ENCODE peak calls at places on chromosomes 4 and X, in four cellular contexts. One of them, this sample, is unnamed.

GRCh38 chrX:70117738-70118137 is 15.5 kb upstream of the IGBP1 start:
- DNase-seq in neuronal stem cell: no peak
- DNase-seq in H1: no peak
- DNase-seq in mesenchymal stem cell: no peak
- DNase-seq in this sample: no peak

GRCh38 chr4:183905593-183906485 is 732 bp downstream of the STOX2 start:
- DNase-seq in H1: peak; percentile 87
- DNase-seq in neuronal stem cell: peak; percentile 67
- DNase-seq in mesenchymal stem cell: peak; percentile 56
- DNase-seq in this sample: peak; percentile 7

GRCh38 chrX:1165535-1166196 is 46.8 kb downstream of the CRLF2 start:
- DNase-seq in mesenchymal stem cell: peak; percentile 50
- DNase-seq in neuronal stem cell: no peak
- DNase-seq in H1: peak; percentile 47
- DNase-seq in this sample: peak; percentile 65

GRCh38 chrX:151476597-151476996 is 79.6 kb downstream of the VMA21 start:
- DNase-seq in neuronal stem cell: no peak
- DNase-seq in mesenchymal stem cell: no peak
- DNase-seq in H1: no peak
- DNase-seq in this sample: no peak

GRCh38 chrX:68710870-68711576 is 63.6 kb downstream of the STARD8 start:
- DNase-seq in H1: peak; percentile 56
- DNase-seq in neuronal stem cell: no peak
- DNase-seq in mesenchymal stem cell: peak; percentile 37
- DNase-seq in this sample: peak; percentile 33

GRCh38 chr4:84535901-84536300 is 36.8 kb upstream of the NKX6-1 start:
- DNase-seq in neuronal stem cell: no peak
- DNase-seq in mesenchymal stem cell: no peak
- DNase-seq in H1: no peak
- DNase-seq in this sample: peak; percentile 62

GRCh38 chr4:175671491-175671934 is 140.6 kb downstream of the GPM6A start:
- DNase-seq in H1: peak; percentile 58
- DNase-seq in neuronal stem cell: peak; percentile 20
- DNase-seq in mesenchymal stem cell: no peak
- DNase-seq in this sample: no peak

GRCh38 chrX:51608071-51608470 is 10.6 kb downstream of the CENPVL3 start:
- DNase-seq in mesenchymal stem cell: peak; percentile 41
- DNase-seq in neuronal stem cell: no peak
- DNase-seq in H1: no peak
- DNase-seq in this sample: no peak

GRCh38 chr4:55907469-55907868 is 41.3 kb upstream of the CEP135 start:
- DNase-seq in neuronal stem cell: no peak
- DNase-seq in H1: no peak
- DNase-seq in mesenchymal stem cell: no peak
- DNase-seq in this sample: no peak

GRCh38 chrX:106931831-106932491 is 11.8 kb downstream of the CLDN2 start:
- DNase-seq in mesenchymal stem cell: peak; percentile 58
- DNase-seq in neuronal stem cell: no peak
- DNase-seq in H1: no peak
- DNase-seq in this sample: peak; percentile 31

GRCh38 chrX:40938418-40938817 is 146.8 kb upstream of the USP9X start:
- DNase-seq in neuronal stem cell: no peak
- DNase-seq in H1: no peak
- DNase-seq in mesenchymal stem cell: peak; percentile 16
- DNase-seq in this sample: no peak

GRCh38 chr4:47071863-47072441 is 40.6 kb downstream of the GABRB1 start:
- DNase-seq in neuronal stem cell: no peak
- DNase-seq in mesenchymal stem cell: peak; percentile 80
- DNase-seq in H1: no peak
- DNase-seq in this sample: no peak

GRCh38 chr4:138087181-138087714 is 154.9 kb downstream of the SLC7A11 start:
- DNase-seq in neuronal stem cell: no peak
- DNase-seq in mesenchymal stem cell: no peak
- DNase-seq in H1: no peak
- DNase-seq in this sample: no peak

GRCh38 chr4:74394476-74395136 is 29.7 kb downstream of the EREG start:
- DNase-seq in neuronal stem cell: no peak
- DNase-seq in H1: no peak
- DNase-seq in mesenchymal stem cell: peak; percentile 82
- DNase-seq in this sample: no peak

GRCh38 chrX:275967-276587 is 5.1 kb upstream of the PLCXD1 start:
- DNase-seq in mesenchymal stem cell: peak; percentile 70
- DNase-seq in neuronal stem cell: peak; percentile 56
- DNase-seq in H1: peak; percentile 87
- DNase-seq in this sample: peak; percentile 88

GRCh38 chrX:119604778-119605177 is 1.4 kb downstream of the NKRF start:
- DNase-seq in H1: no peak
- DNase-seq in neuronal stem cell: no peak
- DNase-seq in mesenchymal stem cell: no peak
- DNase-seq in this sample: no peak

GRCh38 chr4:131644619-131645018 is 1504.5 kb upstream of the PCDH10 start:
- DNase-seq in neuronal stem cell: peak; percentile 6
- DNase-seq in mesenchymal stem cell: peak; percentile 50
- DNase-seq in H1: peak; percentile 49
- DNase-seq in this sample: no peak

GRCh38 chrX:72146527-72146926 is 14.8 kb upstream of the RTL5 start:
- DNase-seq in H1: no peak
- DNase-seq in neuronal stem cell: no peak
- DNase-seq in mesenchymal stem cell: no peak
- DNase-seq in this sample: no peak

GRCh38 chrX:97397371-97397770 is 513.7 kb downstream of the RPA4 start:
- DNase-seq in H1: no peak
- DNase-seq in neuronal stem cell: no peak
- DNase-seq in mesenchymal stem cell: peak; percentile 59
- DNase-seq in this sample: no peak

GRCh38 chrX:136259543-136259942 is 8.3 kb upstream of the MAP7D3 start:
- DNase-seq in H1: no peak
- DNase-seq in neuronal stem cell: no peak
- DNase-seq in mesenchymal stem cell: peak; percentile 74
- DNase-seq in this sample: no peak

GRCh38 chrX:24154490-24155034 is 5.0 kb downstream of the ZFX start:
- DNase-seq in mesenchymal stem cell: no peak
- DNase-seq in neuronal stem cell: no peak
- DNase-seq in H1: no peak
- DNase-seq in this sample: peak; percentile 53

GRCh38 chr4:41217020-41217333 is 2.6 kb upstream of the APBB2 start:
- DNase-seq in H1: no peak
- DNase-seq in mesenchymal stem cell: no peak
- DNase-seq in neuronal stem cell: no peak
- DNase-seq in this sample: no peak

GRCh38 chr4:147984065-147984777 is 252.3 kb downstream of the ARHGAP10 start:
- DNase-seq in H1: peak; percentile 67
- DNase-seq in mesenchymal stem cell: peak; percentile 69
- DNase-seq in neuronal stem cell: peak; percentile 51
- DNase-seq in this sample: peak; percentile 55

GRCh38 chr4:135408109-135408508 is 1206.5 kb upstream of the PABPC4L start:
- DNase-seq in neuronal stem cell: no peak
- DNase-seq in H1: no peak
- DNase-seq in mesenchymal stem cell: no peak
- DNase-seq in this sample: no peak

GRCh38 chr4:156475322-156475721 is 496.3 kb downstream of the PDGFC start:
- DNase-seq in neuronal stem cell: no peak
- DNase-seq in H1: no peak
- DNase-seq in mesenchymal stem cell: peak; percentile 73
- DNase-seq in this sample: peak; percentile 2

GRCh38 chr4:1105067-1105466 is 8.3 kb downstream of the RNF212 start:
- DNase-seq in neuronal stem cell: no peak
- DNase-seq in H1: no peak
- DNase-seq in mesenchymal stem cell: no peak
- DNase-seq in this sample: no peak

GRCh38 chr4:110619401-110620247 is 3.3 kb downstream of the PITX2 start:
- DNase-seq in neuronal stem cell: peak; percentile 57
- DNase-seq in mesenchymal stem cell: peak; percentile 81
- DNase-seq in H1: peak; percentile 71
- DNase-seq in this sample: no peak

GRCh38 chrX:40952855-40953254 is 132.4 kb upstream of the USP9X start:
- DNase-seq in H1: no peak
- DNase-seq in neuronal stem cell: no peak
- DNase-seq in mesenchymal stem cell: peak; percentile 30
- DNase-seq in this sample: no peak

GRCh38 chr4:16024009-16024408 is 59.8 kb downstream of the PROM1 start:
- DNase-seq in H1: no peak
- DNase-seq in neuronal stem cell: no peak
- DNase-seq in mesenchymal stem cell: no peak
- DNase-seq in this sample: no peak

GRCh38 chr4:187598246-187598645 is 397.3 kb upstream of the ZFP42 start:
- DNase-seq in neuronal stem cell: no peak
- DNase-seq in mesenchymal stem cell: no peak
- DNase-seq in H1: no peak
- DNase-seq in this sample: no peak

GRCh38 chrX:103531002-103531401 is 11.7 kb upstream of the RAB40A start:
- DNase-seq in mesenchymal stem cell: no peak
- DNase-seq in H1: no peak
- DNase-seq in neuronal stem cell: no peak
- DNase-seq in this sample: no peak

GRCh38 chr4:40916880-40917279 is 167.1 kb downstream of the NSUN7 start:
- DNase-seq in mesenchymal stem cell: peak; percentile 23
- DNase-seq in neuronal stem cell: no peak
- DNase-seq in H1: peak; percentile 77
- DNase-seq in this sample: peak; percentile 57

GRCh38 chr4:4216668-4217067 is 10.1 kb downstream of the OTOP1 start:
- DNase-seq in H1: no peak
- DNase-seq in neuronal stem cell: no peak
- DNase-seq in mesenchymal stem cell: peak; percentile 42
- DNase-seq in this sample: no peak

GRCh38 chrX:69218407-69218806 is 53.2 kb upstream of the PJA1 start:
- DNase-seq in mesenchymal stem cell: no peak
- DNase-seq in neuronal stem cell: no peak
- DNase-seq in H1: no peak
- DNase-seq in this sample: no peak

DNA sequence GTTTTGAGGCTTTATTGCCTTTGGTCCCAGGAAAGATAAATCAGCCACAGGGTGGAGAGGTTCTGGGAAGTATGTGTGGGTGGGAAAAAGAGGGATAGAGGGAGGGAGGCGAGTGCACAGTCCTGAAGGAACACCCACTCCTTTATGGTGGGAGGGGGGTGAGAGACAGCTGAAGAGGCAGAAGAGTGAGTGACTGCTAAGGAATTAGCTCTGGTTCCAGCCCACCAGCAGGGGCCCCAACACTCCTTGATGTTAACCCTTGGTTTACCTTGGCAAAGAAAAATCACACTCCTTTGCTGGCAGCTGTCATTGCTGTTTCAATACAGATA is 82.0 kb downstream of the HS6ST2 start:
- DNase-seq in mesenchymal stem cell: peak; percentile 11
- DNase-seq in H1: peak; percentile 45
- DNase-seq in neuronal stem cell: no peak
- DNase-seq in this sample: no peak
- H2BK12ac ChIP-seq in mesenchymal stem cell: no peak overlapping the region
- H2BK12ac ChIP-seq in H1: peak overlapping the region; percentile 60
- H2BK12ac ChIP-seq in neuronal stem cell: no peak overlapping the region
- H2BK12ac ChIP-seq in this sample: no peak overlapping the region

GRCh38 chrX:47583240-47583861 is 1.1 kb downstream of the TIMP1 start:
- DNase-seq in H1: no peak
- DNase-seq in mesenchymal stem cell: no peak
- DNase-seq in neuronal stem cell: no peak
- DNase-seq in this sample: no peak
- H3K4me3 ChIP-seq in H1: no peak overlapping the region
- H3K4me3 ChIP-seq in mesenchymal stem cell: no peak overlapping the region
- H3K4me3 ChIP-seq in neuronal stem cell: no peak overlapping the region
- H3K4me3 ChIP-seq in this sample: no peak overlapping the region

DNA sequence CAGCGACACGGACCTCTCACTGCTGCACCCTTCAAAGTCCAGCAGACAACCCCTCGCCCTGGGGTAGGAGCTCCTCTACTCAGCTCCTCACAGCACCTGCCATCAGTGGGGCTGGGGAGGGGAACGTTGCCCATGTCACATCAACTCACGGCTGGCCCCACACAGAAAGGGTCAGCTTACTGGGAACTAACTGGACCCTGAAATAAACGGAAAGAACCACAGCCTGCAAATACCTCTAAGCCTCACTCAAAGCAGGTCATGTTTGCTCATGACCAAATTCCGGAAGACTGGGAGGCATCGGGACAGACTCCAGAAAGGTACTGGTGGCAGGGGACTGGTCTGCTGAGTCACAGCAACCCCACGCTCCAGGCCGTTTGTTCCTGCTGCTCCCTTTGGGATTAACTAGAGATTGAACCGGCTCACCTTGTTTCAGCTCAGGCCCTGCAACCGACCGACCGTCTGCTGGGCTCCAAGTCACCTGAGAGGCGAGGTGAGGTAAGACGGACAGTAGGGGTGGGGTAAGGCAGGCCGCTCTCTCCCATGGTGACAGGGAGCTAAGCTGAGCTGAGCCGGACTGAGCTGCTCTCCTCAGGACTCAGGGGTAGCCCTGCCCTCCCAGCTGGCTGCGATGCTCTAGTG is 5.6 kb downstream of the G6PD start:
- DNase-seq in mesenchymal stem cell: no peak
- DNase-seq in H1: no peak
- DNase-seq in neuronal stem cell: no peak
- DNase-seq in this sample: no peak
- H3K4ac ChIP-seq in mesenchymal stem cell: no peak overlapping the region
- H3K4ac ChIP-seq in H1: no peak overlapping the region
- H3K4ac ChIP-seq in neuronal stem cell: no peak overlapping the region
- H3K4ac ChIP-seq in this sample: no peak overlapping the region

DNA sequence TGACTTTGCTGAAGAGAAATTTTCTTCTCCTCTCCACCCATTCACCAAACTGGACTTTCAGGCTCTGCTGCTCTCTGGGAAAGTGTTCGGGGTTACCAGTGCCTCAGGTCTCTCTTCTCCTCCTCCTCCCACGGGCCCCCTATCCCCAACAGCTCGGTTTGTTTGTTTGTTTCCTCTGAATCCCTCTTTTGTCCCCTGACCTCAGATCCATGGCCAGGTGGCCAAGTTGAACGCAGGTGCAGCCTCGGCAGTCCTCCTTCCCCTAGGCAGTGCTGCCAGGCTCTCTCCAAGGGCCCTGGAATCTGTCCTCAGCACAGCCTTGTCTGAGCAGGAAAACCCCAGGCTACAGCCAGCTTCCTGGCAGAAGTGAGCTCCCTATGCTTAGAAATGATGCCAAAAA is 60.0 kb downstream of the FHDC1 start:
- DNase-seq in mesenchymal stem cell: no peak
- DNase-seq in neuronal stem cell: no peak
- DNase-seq in H1: no peak
- DNase-seq in this sample: peak; percentile 78
- H2BK12ac ChIP-seq in mesenchymal stem cell: no peak overlapping the region
- H2BK12ac ChIP-seq in neuronal stem cell: no peak overlapping the region
- H2BK12ac ChIP-seq in H1: peak overlapping the region; percentile 80
- H2BK12ac ChIP-seq in this sample: peak overlapping the region; percentile 62